ENCODE peak calls at places on chromosomes 13 and 19, in seven cellular contexts. One of them, this sample, is unnamed.

GRCh38 chr13:50788551-50788950 is 54.9 kb downstream of the DLEU7 start:
- DNase-seq in breast epithelium: no peak
- DNase-seq in GM12878: no peak
- DNase-seq in endothelial cell of umbilical vein: peak; percentile 44
- DNase-seq in K562: no peak
- DNase-seq in stomach: no peak
- DNase-seq in sigmoid colon: no peak
- DNase-seq in this sample: no peak

GRCh38 chr19:47493378-47494210 is 9.6 kb upstream of the KPTN start:
- DNase-seq in breast epithelium: no peak
- DNase-seq in GM12878: no peak
- DNase-seq in endothelial cell of umbilical vein: no peak
- DNase-seq in K562: no peak
- DNase-seq in stomach: no peak
- DNase-seq in sigmoid colon: no peak
- DNase-seq in this sample: no peak

GRCh38 chr13:95709101-95709500 is 32.2 kb downstream of the DNAJC3 start:
- DNase-seq in breast epithelium: no peak
- DNase-seq in GM12878: no peak
- DNase-seq in endothelial cell of umbilical vein: no peak
- DNase-seq in K562: no peak
- DNase-seq in stomach: no peak
- DNase-seq in sigmoid colon: no peak
- DNase-seq in this sample: no peak

GRCh38 chr13:90645582-90645981 is 701.9 kb upstream of the MIR17HG start:
- DNase-seq in breast epithelium: no peak
- DNase-seq in GM12878: no peak
- DNase-seq in endothelial cell of umbilical vein: no peak
- DNase-seq in K562: no peak
- DNase-seq in stomach: no peak
- DNase-seq in sigmoid colon: no peak
- DNase-seq in this sample: no peak

GRCh38 chr13:21747456-21747855 is 76.6 kb downstream of the FGF9 start:
- DNase-seq in breast epithelium: no peak
- DNase-seq in GM12878: no peak
- DNase-seq in endothelial cell of umbilical vein: no peak
- DNase-seq in K562: no peak
- DNase-seq in stomach: no peak
- DNase-seq in sigmoid colon: no peak
- DNase-seq in this sample: no peak

GRCh38 chr13:44734204-44734707 is 158.1 kb upstream of the TSC22D1 start:
- DNase-seq in breast epithelium: peak; percentile 85
- DNase-seq in GM12878: no peak
- DNase-seq in endothelial cell of umbilical vein: no peak
- DNase-seq in K562: no peak
- DNase-seq in stomach: peak; percentile 91
- DNase-seq in sigmoid colon: no peak
- DNase-seq in this sample: no peak

GRCh38 chr19:58088521-58089052 is 9.4 kb downstream of the ZSCAN18 start:
- DNase-seq in breast epithelium: no peak
- DNase-seq in GM12878: no peak
- DNase-seq in endothelial cell of umbilical vein: no peak
- DNase-seq in K562: no peak
- DNase-seq in stomach: no peak
- DNase-seq in sigmoid colon: no peak
- DNase-seq in this sample: no peak

GRCh38 chr19:40304306-40304705 is 19.2 kb upstream of the AKT2 start:
- DNase-seq in breast epithelium: no peak
- DNase-seq in GM12878: no peak
- DNase-seq in endothelial cell of umbilical vein: no peak
- DNase-seq in K562: no peak
- DNase-seq in stomach: no peak
- DNase-seq in sigmoid colon: no peak
- DNase-seq in this sample: no peak

GRCh38 chr13:25977216-25977615 is 74.6 kb downstream of the SHISA2 start:
- DNase-seq in breast epithelium: no peak
- DNase-seq in GM12878: no peak
- DNase-seq in endothelial cell of umbilical vein: peak; percentile 70
- DNase-seq in K562: no peak
- DNase-seq in stomach: no peak
- DNase-seq in sigmoid colon: no peak
- DNase-seq in this sample: no peak

GRCh38 chr19:1956868-1957492 is 16.0 kb downstream of the CSNK1G2 start:
- DNase-seq in breast epithelium: no peak
- DNase-seq in GM12878: no peak
- DNase-seq in endothelial cell of umbilical vein: no peak
- DNase-seq in K562: no peak
- DNase-seq in stomach: no peak
- DNase-seq in sigmoid colon: peak; percentile 94
- DNase-seq in this sample: no peak

GRCh38 chr19:18851673-18852325 is 20.0 kb downstream of the UPF1 start:
- DNase-seq in breast epithelium: no peak
- DNase-seq in GM12878: no peak
- DNase-seq in endothelial cell of umbilical vein: no peak
- DNase-seq in K562: no peak
- DNase-seq in stomach: no peak
- DNase-seq in sigmoid colon: no peak
- DNase-seq in this sample: no peak

GRCh38 chr13:35923347-35923746 is 207.8 kb downstream of the DCLK1 start:
- DNase-seq in breast epithelium: no peak
- DNase-seq in GM12878: no peak
- DNase-seq in endothelial cell of umbilical vein: peak; percentile 19
- DNase-seq in K562: no peak
- DNase-seq in stomach: no peak
- DNase-seq in sigmoid colon: no peak
- DNase-seq in this sample: no peak

GRCh38 chr19:45172173-45172572 is 5.9 kb downstream of the TRAPPC6A start:
- DNase-seq in breast epithelium: no peak
- DNase-seq in GM12878: no peak
- DNase-seq in endothelial cell of umbilical vein: no peak
- DNase-seq in K562: no peak
- DNase-seq in stomach: no peak
- DNase-seq in sigmoid colon: no peak
- DNase-seq in this sample: no peak

GRCh38 chr19:53909471-53910169 is 542 bp downstream of the CACNG7 start:
- DNase-seq in breast epithelium: no peak
- DNase-seq in GM12878: no peak
- DNase-seq in endothelial cell of umbilical vein: no peak
- DNase-seq in K562: no peak
- DNase-seq in stomach: no peak
- DNase-seq in sigmoid colon: no peak
- DNase-seq in this sample: no peak

GRCh38 chr13:107812013-107812412 is 403.3 kb downstream of the LIG4 start:
- DNase-seq in breast epithelium: no peak
- DNase-seq in GM12878: no peak
- DNase-seq in endothelial cell of umbilical vein: no peak
- DNase-seq in K562: no peak
- DNase-seq in stomach: no peak
- DNase-seq in sigmoid colon: no peak
- DNase-seq in this sample: no peak

GRCh38 chr13:57582032-57582431 is 49.5 kb upstream of the PCDH17 start:
- DNase-seq in breast epithelium: no peak
- DNase-seq in GM12878: no peak
- DNase-seq in endothelial cell of umbilical vein: no peak
- DNase-seq in K562: no peak
- DNase-seq in stomach: no peak
- DNase-seq in sigmoid colon: peak; percentile 53
- DNase-seq in this sample: no peak

GRCh38 chr13:46288570-46289259 is 77.0 kb downstream of the LRRC63 start:
- DNase-seq in breast epithelium: no peak
- DNase-seq in GM12878: peak; percentile 19
- DNase-seq in endothelial cell of umbilical vein: peak; percentile 50
- DNase-seq in K562: peak; percentile 39
- DNase-seq in stomach: no peak
- DNase-seq in sigmoid colon: no peak
- DNase-seq in this sample: no peak

GRCh38 chr19:632228-633067 is 889 bp downstream of the POLRMT start:
- DNase-seq in breast epithelium: no peak
- DNase-seq in GM12878: no peak
- DNase-seq in endothelial cell of umbilical vein: peak; percentile 31
- DNase-seq in K562: peak; percentile 76
- DNase-seq in stomach: no peak
- DNase-seq in sigmoid colon: no peak
- DNase-seq in this sample: no peak

GRCh38 chr19:46766569-46767317 is 20.5 kb upstream of the STRN4 start:
- DNase-seq in breast epithelium: no peak
- DNase-seq in GM12878: no peak
- DNase-seq in endothelial cell of umbilical vein: peak; percentile 27
- DNase-seq in K562: peak; percentile 76
- DNase-seq in stomach: peak; percentile 58
- DNase-seq in sigmoid colon: peak; percentile 68
- DNase-seq in this sample: no peak

GRCh38 chr19:33234092-33234491 is 8.4 kb upstream of the SLC7A10 start:
- DNase-seq in breast epithelium: no peak
- DNase-seq in GM12878: no peak
- DNase-seq in endothelial cell of umbilical vein: no peak
- DNase-seq in K562: no peak
- DNase-seq in stomach: no peak
- DNase-seq in sigmoid colon: no peak
- DNase-seq in this sample: no peak

GRCh38 chr13:86383561-86383960 is 584.3 kb upstream of the SLITRK6 start:
- DNase-seq in breast epithelium: no peak
- DNase-seq in GM12878: no peak
- DNase-seq in endothelial cell of umbilical vein: no peak
- DNase-seq in K562: no peak
- DNase-seq in stomach: no peak
- DNase-seq in sigmoid colon: no peak
- DNase-seq in this sample: no peak

GRCh38 chr13:23871616-23872220 is 17.5 kb downstream of the MIPEP start:
- DNase-seq in breast epithelium: no peak
- DNase-seq in GM12878: no peak
- DNase-seq in endothelial cell of umbilical vein: peak; percentile 27
- DNase-seq in K562: peak; percentile 12
- DNase-seq in stomach: no peak
- DNase-seq in sigmoid colon: no peak
- DNase-seq in this sample: no peak

GRCh38 chr19:50636317-50637085 is 3.2 kb downstream of the SYT3 start:
- DNase-seq in breast epithelium: no peak
- DNase-seq in GM12878: no peak
- DNase-seq in endothelial cell of umbilical vein: no peak
- DNase-seq in K562: no peak
- DNase-seq in stomach: no peak
- DNase-seq in sigmoid colon: no peak
- DNase-seq in this sample: no peak

GRCh38 chr19:6731822-6732221 is 5.6 kb downstream of the GPR108 start:
- DNase-seq in breast epithelium: no peak
- DNase-seq in GM12878: no peak
- DNase-seq in endothelial cell of umbilical vein: no peak
- DNase-seq in K562: no peak
- DNase-seq in stomach: no peak
- DNase-seq in sigmoid colon: peak; percentile 54
- DNase-seq in this sample: no peak

GRCh38 chr19:6729573-6730152 is 7.7 kb downstream of the GPR108 start:
- DNase-seq in breast epithelium: no peak
- DNase-seq in GM12878: no peak
- DNase-seq in endothelial cell of umbilical vein: no peak
- DNase-seq in K562: no peak
- DNase-seq in stomach: no peak
- DNase-seq in sigmoid colon: no peak
- DNase-seq in this sample: no peak

GRCh38 chr19:6728346-6728745 is 7.9 kb upstream of the C3 start:
- DNase-seq in breast epithelium: no peak
- DNase-seq in GM12878: no peak
- DNase-seq in endothelial cell of umbilical vein: peak; percentile 40
- DNase-seq in K562: no peak
- DNase-seq in stomach: no peak
- DNase-seq in sigmoid colon: peak; percentile 52
- DNase-seq in this sample: no peak

GRCh38 chr19:6730941-6731670 is 6.3 kb downstream of the GPR108 start:
- DNase-seq in breast epithelium: no peak
- DNase-seq in GM12878: no peak
- DNase-seq in endothelial cell of umbilical vein: no peak
- DNase-seq in K562: no peak
- DNase-seq in stomach: no peak
- DNase-seq in sigmoid colon: peak; percentile 65
- DNase-seq in this sample: no peak

DNA sequence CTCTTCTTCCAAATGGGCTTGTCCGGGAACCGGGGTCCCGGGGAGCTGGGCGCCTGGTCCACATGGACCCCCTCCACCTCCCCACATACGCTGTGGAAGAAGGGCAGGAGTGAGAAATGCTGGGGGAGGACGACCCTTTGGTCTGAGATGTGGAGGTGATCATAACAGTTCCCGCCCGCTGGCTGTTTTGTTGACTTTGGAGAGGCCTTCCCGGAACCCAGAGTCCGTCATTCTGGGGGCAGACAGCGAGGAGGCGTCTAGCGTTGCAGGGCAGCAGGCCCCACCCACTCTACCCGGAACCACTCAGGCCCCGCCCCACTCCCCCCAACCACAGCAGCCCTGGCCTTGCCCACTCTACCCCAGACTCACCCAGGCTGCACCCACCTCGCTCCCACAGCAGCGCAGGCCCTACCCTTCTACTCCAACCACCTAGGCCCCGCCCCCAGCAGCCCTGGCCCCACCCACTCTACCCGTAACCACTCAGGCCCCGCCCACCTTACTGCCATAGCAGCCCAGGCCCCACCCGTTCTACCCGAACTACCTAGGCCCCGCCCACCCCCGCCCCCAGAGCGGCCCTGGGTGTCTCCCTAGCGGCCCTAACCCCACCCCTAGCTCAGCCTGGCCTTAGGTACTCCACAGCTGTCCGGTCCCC is 7.1 kb downstream of the GPR108 start:
- DNase-seq in breast epithelium: no peak
- DNase-seq in GM12878: no peak
- DNase-seq in endothelial cell of umbilical vein: no peak
- DNase-seq in K562: peak; percentile 94
- DNase-seq in stomach: peak; percentile 92
- DNase-seq in sigmoid colon: peak; percentile 86
- DNase-seq in this sample: peak; percentile 72
- TF ChIP-seq POLR2A in breast epithelium: no peak
- TF ChIP-seq POLR2A in GM12878: no peak
- TF ChIP-seq POLR2A in endothelial cell of umbilical vein: no peak
- TF ChIP-seq POLR2A in K562: peak; percentile 60
- TF ChIP-seq POLR2A in stomach: no peak
- TF ChIP-seq POLR2A in sigmoid colon: no peak
- TF ChIP-seq POLR2A in this sample: no peak

GRCh38 chr13:41639955-41640780 is 182.8 kb downstream of the RGCC start:
- DNase-seq in breast epithelium: no peak
- DNase-seq in GM12878: no peak
- DNase-seq in endothelial cell of umbilical vein: peak; percentile 36
- DNase-seq in K562: no peak
- DNase-seq in stomach: no peak
- DNase-seq in sigmoid colon: peak; percentile 77
- DNase-seq in this sample: no peak
- TF ChIP-seq POLR2AphosphoS5 in breast epithelium: no peak
- TF ChIP-seq POLR2AphosphoS5 in GM12878: no peak
- TF ChIP-seq POLR2AphosphoS5 in endothelial cell of umbilical vein: no peak
- TF ChIP-seq POLR2AphosphoS5 in K562: no peak
- TF ChIP-seq POLR2AphosphoS5 in stomach: no peak
- TF ChIP-seq POLR2AphosphoS5 in sigmoid colon: peak; percentile 74
- TF ChIP-seq POLR2AphosphoS5 in this sample: no peak

GRCh38 chr19:35902870-35903475 is 644 bp downstream of the HCST start:
- DNase-seq in breast epithelium: no peak
- DNase-seq in GM12878: no peak
- DNase-seq in endothelial cell of umbilical vein: no peak
- DNase-seq in K562: no peak
- DNase-seq in stomach: no peak
- DNase-seq in sigmoid colon: no peak
- DNase-seq in this sample: no peak
- H3K27ac ChIP-seq in breast epithelium: peak overlapping the region; percentile 55
- H3K27ac ChIP-seq in GM12878: peak overlapping the region; percentile 96
- H3K27ac ChIP-seq in endothelial cell of umbilical vein: no peak overlapping the region
- H3K27ac ChIP-seq in K562: peak overlapping the region; percentile 9
- H3K27ac ChIP-seq in stomach: peak overlapping the region; percentile 84
- H3K27ac ChIP-seq in sigmoid colon: peak overlapping the region; percentile 93
- H3K27ac ChIP-seq in this sample: peak overlapping the region; percentile 11

GRCh38 chr13:99971576-99972189 is at the start of gene ZIC5:
- DNase-seq in breast epithelium: no peak
- DNase-seq in GM12878: no peak
- DNase-seq in endothelial cell of umbilical vein: no peak
- DNase-seq in K562: no peak
- DNase-seq in stomach: no peak
- DNase-seq in sigmoid colon: no peak
- DNase-seq in this sample: no peak
- TF ChIP-seq POLR2A in breast epithelium: no peak
- TF ChIP-seq POLR2A in GM12878: no peak
- TF ChIP-seq POLR2A in endothelial cell of umbilical vein: no peak
- TF ChIP-seq POLR2A in K562: no peak
- TF ChIP-seq POLR2A in stomach: no peak
- TF ChIP-seq POLR2A in sigmoid colon: no peak
- TF ChIP-seq POLR2A in this sample: no peak

This sample was measured in suprapubic skin.